ENCODE peak calls at places on chromosomes 5 and 9, in nine cellular contexts. K is islet precursor cell; Z is SK-MEL-5; B is astrocyte of the spinal cord; M is NCI-H1417; N is uterus; I is stimulated activated CD8-positive, alpha-beta memory T cell treated with anti-CD3 and anti-CD28 coated beads, Interleukin-7, amount 100 ng/mL, for 1 hour; D is activated gamma-delta T cell treated with Interleukin-2 at 50 U/mL for 16 hours; T is dorsolateral prefrontal cortex. H is an unnamed sample.

GRCh38 chr5:41707853-41708603 is 162.2 kb downstream of the OXCT1 start:
- DNase-seq in M (peak), N (no peak), I (no peak), K (peak), T (no peak), B (peak), Z (peak), D (no peak), H (no peak)

GRCh38 chr5:151094054-151094858 is 13.4 kb upstream of the TNIP1 start:
- DNase-seq in I (peak), N (no peak), D (peak), M (no peak), Z (no peak), T (no peak), B (no peak), K (no peak), H (no peak)

GRCh38 chr5:80762573-80762972 is 107.8 kb upstream of the DHFR start:
- DNase-seq in T (no peak), K (no peak), Z (no peak), M (no peak), N (no peak), D (no peak), B (no peak), I (no peak), H (no peak)

GRCh38 chr9:80995759-80996158 is 693.6 kb downstream of the TLE1 start:
- DNase-seq in M (no peak), B (peak), Z (peak), N (no peak), D (no peak), K (peak), T (no peak), I (no peak), H (no peak)

GRCh38 chr5:57576317-57576716 is 93.7 kb upstream of the ACTBL2 start:
- DNase-seq in Z (no peak), I (no peak), K (no peak), D (no peak), T (no peak), B (no peak), N (no peak), M (no peak), H (no peak)

GRCh38 chr9:12705738-12706391 is 12.7 kb downstream of the TYRP1 start:
- DNase-seq in K (no peak), T (no peak), I (no peak), D (no peak), N (no peak), Z (no peak), B (no peak), M (no peak), H (no peak)

GRCh38 chr9:22211588-22212360 is 202.7 kb upstream of the CDKN2B start:
- DNase-seq in B (peak), I (no peak), M (no peak), K (no peak), N (no peak), Z (no peak), D (no peak), T (no peak), H (no peak)

GRCh38 chr5:149203896-149204544 is 62.7 kb downstream of the ABLIM3 start:
- DNase-seq in T (no peak), N (no peak), Z (no peak), M (no peak), D (no peak), K (no peak), B (peak), I (no peak), H (no peak)

GRCh38 chr9:134375430-134376385 is 49.5 kb downstream of the RXRA start:
- DNase-seq in Z (no peak), D (no peak), K (no peak), N (no peak), T (no peak), M (peak), B (peak), I (no peak), H (no peak)

GRCh38 chr9:82934949-82935348 is 128.0 kb downstream of the RASEF start:
- DNase-seq in N (no peak), D (no peak), B (peak), Z (no peak), T (no peak), M (no peak), K (peak), I (no peak), H (no peak)

GRCh38 chr9:77523891-77524290 is 124.2 kb downstream of the GNA14 start:
- DNase-seq in I (no peak), T (no peak), D (no peak), K (no peak), B (no peak), N (peak), M (no peak), Z (no peak), H (no peak)

GRCh38 chr5:93378073-93378472 is 202.9 kb downstream of the NR2F1-AS1 start:
- DNase-seq in B (peak), M (no peak), D (no peak), T (no peak), I (no peak), Z (no peak), N (no peak), K (no peak), H (no peak)

GRCh38 chr5:134018154-134018985 is 13.6 kb upstream of the VDAC1 start:
- DNase-seq in M (no peak), T (no peak), D (no peak), Z (no peak), B (no peak), N (no peak), I (no peak), K (peak), H (no peak)

GRCh38 chr9:37497320-37497719 is 11.6 kb downstream of the POLR1E start:
- DNase-seq in D (no peak), Z (no peak), T (no peak), N (no peak), B (no peak), I (no peak), M (no peak), K (no peak), H (no peak)

GRCh38 chr5:94618029-94618492 is 343 bp downstream of the KIAA0825 start:
- DNase-seq in I (no peak), N (peak), K (peak), D (no peak), B (peak), T (peak), Z (peak), M (peak), H (no peak)

GRCh38 chr5:77204967-77205366 is 5.5 kb upstream of the PDE8B start:
- DNase-seq in Z (no peak), M (no peak), I (no peak), B (no peak), K (no peak), N (no peak), T (no peak), D (no peak), H (no peak)

GRCh38 chr9:129330711-129331279 is 152.7 kb upstream of the IER5L start:
- DNase-seq in K (no peak), T (no peak), D (no peak), Z (peak), M (no peak), I (no peak), N (no peak), B (no peak), H (no peak)

GRCh38 chr5:95283761-95284511 is 958 bp downstream of the MCTP1 start:
- DNase-seq in Z (no peak), T (no peak), K (peak), I (no peak), D (no peak), M (peak), B (peak), N (no peak), H (no peak)

GRCh38 chr9:2815661-2816060 is 28.2 kb downstream of the PUM3 start:
- DNase-seq in B (no peak), N (no peak), M (no peak), T (no peak), D (no peak), K (no peak), I (no peak), Z (no peak), H (no peak)

GRCh38 chr5:175697846-175698245 is 40.0 kb downstream of the HRH2 start:
- DNase-seq in N (no peak), K (no peak), T (peak), D (no peak), I (no peak), Z (no peak), B (no peak), M (no peak), H (no peak)

H was measured in esophagus squamous epithelium.